ENCODE peak calls at places on chromosomes 13 and 19, in seven cellular contexts. D is colonic mucosa, C is tibial artery, N is bronchial epithelial cell, Z is uterus, R is pancreas, F is foreskin fibroblast. B is an unnamed sample.

GRCh38 chr13:109160887-109161669 is 531.7 kb downstream of the MYO16 start:
- DNase-seq in D (no peak), C (no peak), N (peak), Z (no peak), R (no peak), F (no peak), B (no peak)

GRCh38 chr13:111115841-111116500 is 861 bp downstream of the ARHGEF7 start:
- DNase-seq in D (no peak), C (peak), N (no peak), Z (peak), R (no peak), F (peak), B (no peak)

GRCh38 chr13:108827637-108828036 is 198.2 kb downstream of the MYO16 start:
- DNase-seq in D (no peak), C (no peak), N (peak), Z (no peak), R (no peak), F (no peak), B (no peak)

GRCh38 chr19:15299568-15300409 is 32.5 kb downstream of the BRD4 start:
- DNase-seq in D (no peak), C (no peak), N (no peak), Z (no peak), R (no peak), F (peak), B (no peak)

GRCh38 chr13:39684531-39685137 is 29.2 kb downstream of the COG6 start:
- DNase-seq in D (no peak), C (no peak), N (peak), Z (no peak), R (no peak), F (peak), B (no peak)

GRCh38 chr19:32406161-32407003 is 812 bp downstream of the DPY19L3 start:
- DNase-seq in D (no peak), C (no peak), N (no peak), Z (no peak), R (no peak), F (peak), B (no peak)

GRCh38 chr13:75774176-75774575 is 138.0 kb downstream of the LMO7 start:
- DNase-seq in D (no peak), C (no peak), N (peak), Z (no peak), R (no peak), F (no peak), B (no peak)

GRCh38 chr19:28468701-28469459 is 744.1 kb downstream of the UQCRFS1 start:
- DNase-seq in D (peak), C (no peak), N (no peak), Z (no peak), R (peak), F (peak), B (no peak)

GRCh38 chr19:14381689-14382474 is 638 bp downstream of the ADGRE5 start:
- DNase-seq in D (peak), C (peak), N (peak), Z (peak), R (peak), F (peak), B (no peak)

GRCh38 chr13:30376426-30377311 is 45.6 kb upstream of the UBE2L5 start:
- DNase-seq in D (peak), C (no peak), N (peak), Z (no peak), R (no peak), F (no peak), B (peak)

GRCh38 chr19:19384486-19384885 is 21.0 kb upstream of the GATAD2A start:
- DNase-seq in D (no peak), C (no peak), N (no peak), Z (no peak), R (no peak), F (no peak), B (no peak)

GRCh38 chr19:19385900-19386339 is 19.6 kb upstream of the GATAD2A start:
- DNase-seq in D (no peak), C (no peak), N (no peak), Z (peak), R (peak), F (no peak), B (no peak)

GRCh38 chr19:19386373-19386869 is 19.1 kb upstream of the GATAD2A start:
- DNase-seq in D (no peak), C (no peak), N (no peak), Z (no peak), R (no peak), F (no peak), B (peak)

GRCh38 chr19:19387108-19387507 is 18.4 kb upstream of the GATAD2A start:
- DNase-seq in D (no peak), C (no peak), N (no peak), Z (no peak), R (no peak), F (no peak), B (no peak)

GRCh38 chr19:19385131-19385899 is 20.2 kb upstream of the GATAD2A start:
- DNase-seq in D (peak), C (peak), N (peak), Z (peak), R (peak), F (peak), B (peak)
- TF ChIP-seq CTCF in D (no peak), C (peak), N (peak), Z (peak), R (no peak), F (no peak), B (no peak)

GRCh38 chr13:51767100-51767499 is 36.9 kb downstream of the DHRS12 start:
- DNase-seq in D (no peak), C (no peak), N (no peak), Z (no peak), R (no peak), F (no peak), B (no peak)
- TF ChIP-seq CTCF in D (no peak), C (no peak), N (peak), Z (no peak), R (no peak), F (no peak), B (no peak)

DNA sequence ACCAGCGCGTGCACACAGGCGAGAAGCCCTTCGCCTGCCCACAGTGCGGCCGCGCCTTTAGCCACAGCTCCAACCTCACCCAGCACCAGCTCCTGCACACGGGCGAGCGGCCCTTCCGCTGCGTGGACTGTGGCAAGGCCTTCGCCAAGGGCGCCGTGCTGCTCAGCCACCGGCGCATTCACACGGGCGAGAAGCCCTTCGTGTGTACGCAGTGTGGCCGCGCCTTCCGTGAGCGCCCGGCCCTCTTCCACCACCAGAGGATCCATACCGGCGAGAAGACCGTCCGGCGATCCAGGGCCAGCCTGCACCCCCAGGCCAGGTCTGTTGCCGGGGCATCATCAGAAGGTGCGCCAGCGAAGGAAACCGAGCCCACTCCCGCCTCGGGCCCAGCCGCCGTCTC is 4.4 kb upstream of the ZNF446 start:
- DNase-seq in D (no peak), C (no peak), N (no peak), Z (no peak), R (no peak), F (no peak), B (no peak)
- TF ChIP-seq CTCF in D (no peak), C (no peak), N (no peak), Z (no peak), R (no peak), F (no peak), B (no peak)

GRCh38 chr13:112757759-112758086 is 67.9 kb downstream of the ATP11A start:
- DNase-seq in D (no peak), C (no peak), N (no peak), Z (no peak), R (no peak), F (no peak), B (no peak)
- TF ChIP-seq CTCF in D (no peak), C (no peak), N (no peak), Z (no peak), R (no peak), F (no peak), B (no peak)

GRCh38 chr13:37046062-37046461 is 13.4 kb downstream of the SUPT20H start:
- DNase-seq in D (no peak), C (no peak), N (no peak), Z (no peak), R (no peak), F (no peak), B (no peak)

GRCh38 chr13:37047032-37047431 is 12.5 kb downstream of the SUPT20H start:
- DNase-seq in D (no peak), C (no peak), N (no peak), Z (no peak), R (no peak), F (no peak), B (no peak)

GRCh38 chr13:37047846-37048245 is 11.6 kb downstream of the SUPT20H start:
- DNase-seq in D (no peak), C (no peak), N (no peak), Z (no peak), R (no peak), F (no peak), B (no peak)

DNA sequence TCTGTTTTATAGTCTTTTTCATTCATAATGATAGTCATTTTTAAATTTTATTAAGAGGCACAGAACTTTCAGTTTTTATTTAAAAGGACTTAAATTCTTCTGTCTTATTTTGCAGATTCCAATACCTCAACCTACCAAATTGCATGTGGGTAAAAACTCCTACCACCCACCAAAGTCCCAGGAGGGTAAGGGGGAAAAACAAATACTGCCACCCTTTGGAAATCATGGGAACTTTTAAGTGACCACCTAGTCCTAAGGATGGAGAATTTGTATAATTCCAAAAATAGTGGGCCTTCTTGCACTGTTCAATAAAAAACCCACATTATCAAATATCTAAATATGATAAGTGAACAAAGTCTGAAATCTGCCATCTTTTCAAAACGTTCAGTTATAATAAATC is 9.7 kb downstream of the SUPT20H start:
- DNase-seq in D (no peak), C (no peak), N (no peak), Z (no peak), R (no peak), F (no peak), B (no peak)
- TF ChIP-seq CTCF in D (no peak), C (no peak), N (no peak), Z (no peak), R (no peak), F (no peak), B (no peak)

DNA sequence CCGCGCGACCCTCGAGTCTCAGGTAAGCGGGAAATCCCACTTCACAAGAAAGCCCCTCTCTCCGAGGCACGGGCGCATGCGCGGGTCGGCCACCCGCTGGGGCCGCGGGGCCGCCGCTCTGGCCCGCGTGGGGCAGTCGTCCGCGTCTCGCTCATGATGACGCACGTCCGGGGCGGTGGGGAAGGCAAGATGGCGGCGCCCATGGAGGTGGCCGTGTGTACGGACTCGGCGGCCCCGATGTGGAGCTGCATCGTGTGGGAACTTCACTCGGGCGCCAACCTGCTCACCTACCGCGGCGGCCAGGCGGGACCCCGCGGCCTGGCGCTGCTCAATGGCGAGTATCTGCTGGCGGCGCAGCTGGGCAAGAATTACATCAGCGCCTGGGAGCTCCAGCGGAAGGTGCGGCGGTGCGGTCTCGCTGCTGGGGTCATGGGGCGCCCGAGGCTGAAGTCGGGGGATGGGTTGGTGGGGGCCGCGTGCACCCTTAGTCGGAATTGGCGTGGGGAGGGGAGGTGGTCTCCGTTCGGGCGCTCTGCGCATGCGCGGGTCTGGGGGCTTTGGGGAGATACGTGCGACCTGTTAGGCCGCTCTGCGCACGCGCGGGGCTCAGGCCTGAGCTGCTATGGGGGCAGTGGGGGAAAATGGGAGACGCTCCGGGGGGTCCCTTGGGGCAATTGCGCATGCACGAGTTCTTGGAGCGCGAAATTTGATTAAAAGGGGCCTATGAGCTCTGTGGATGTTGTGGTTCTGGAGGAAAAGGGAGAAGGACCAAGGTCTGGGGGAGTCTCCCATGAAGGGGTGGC is at the start of gene WDR18:
- DNase-seq in D (peak), C (peak), N (peak), Z (peak), R (peak), F (peak), B (peak)
- TF ChIP-seq CTCF in D (no peak), C (no peak), N (peak), Z (no peak), R (no peak), F (no peak), B (no peak)

DNA sequence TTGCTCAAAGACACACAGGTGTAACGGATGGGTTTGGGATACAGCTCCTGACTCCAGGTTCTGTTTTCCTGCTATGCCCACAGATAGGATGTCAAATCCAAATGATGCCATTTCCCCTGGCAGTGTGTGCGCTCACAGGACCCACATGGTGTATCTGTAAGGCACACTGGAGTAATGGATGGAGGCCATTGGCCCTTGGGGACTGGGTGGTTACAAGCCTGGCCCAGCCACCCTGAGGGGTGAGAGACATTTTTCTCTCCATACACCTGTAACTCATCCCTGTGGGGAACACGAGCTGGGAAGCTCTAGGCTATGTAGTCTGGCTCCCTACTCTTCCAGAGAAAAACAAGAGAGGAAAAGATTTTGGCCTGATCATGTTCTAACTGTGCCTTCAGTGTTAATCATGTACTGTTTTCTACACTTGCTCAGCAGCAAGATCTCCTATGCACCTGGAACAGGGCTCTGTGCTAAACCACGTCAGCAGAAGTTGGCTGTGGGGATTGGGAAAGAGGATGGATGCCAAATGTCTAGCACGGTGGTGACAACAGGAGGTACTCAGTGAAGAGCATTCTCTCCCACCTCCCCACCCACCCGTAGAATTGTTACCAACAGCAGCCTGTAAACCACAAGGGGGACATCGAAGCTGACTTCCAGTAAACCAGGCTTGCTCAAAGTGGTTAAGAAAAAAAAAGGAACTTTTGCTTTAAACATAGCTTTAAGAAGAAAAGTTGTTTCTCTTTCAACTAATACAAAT is 237.0 kb downstream of the LACC1 start:
- DNase-seq in D (no peak), C (no peak), N (no peak), Z (no peak), R (no peak), F (peak), B (no peak)
- TF ChIP-seq CTCF in D (no peak), C (no peak), N (no peak), Z (no peak), R (no peak), F (no peak), B (no peak)

GRCh38 chr19:19655641-19656343 is 7.7 kb downstream of the ATP13A1 start:
- DNase-seq in D (no peak), C (no peak), N (no peak), Z (no peak), R (no peak), F (no peak), B (no peak)

GRCh38 chr19:19652482-19653295 is 9.2 kb upstream of the GMIP start:
- DNase-seq in D (no peak), C (no peak), N (no peak), Z (peak), R (no peak), F (peak), B (no peak)

GRCh38 chr19:19655051-19655594 is 8.4 kb downstream of the ATP13A1 start:
- DNase-seq in D (no peak), C (no peak), N (no peak), Z (no peak), R (no peak), F (no peak), B (no peak)

GRCh38 chr19:19653597-19654147 is 9.8 kb downstream of the ATP13A1 start:
- DNase-seq in D (no peak), C (no peak), N (no peak), Z (no peak), R (no peak), F (no peak), B (no peak)

DNA sequence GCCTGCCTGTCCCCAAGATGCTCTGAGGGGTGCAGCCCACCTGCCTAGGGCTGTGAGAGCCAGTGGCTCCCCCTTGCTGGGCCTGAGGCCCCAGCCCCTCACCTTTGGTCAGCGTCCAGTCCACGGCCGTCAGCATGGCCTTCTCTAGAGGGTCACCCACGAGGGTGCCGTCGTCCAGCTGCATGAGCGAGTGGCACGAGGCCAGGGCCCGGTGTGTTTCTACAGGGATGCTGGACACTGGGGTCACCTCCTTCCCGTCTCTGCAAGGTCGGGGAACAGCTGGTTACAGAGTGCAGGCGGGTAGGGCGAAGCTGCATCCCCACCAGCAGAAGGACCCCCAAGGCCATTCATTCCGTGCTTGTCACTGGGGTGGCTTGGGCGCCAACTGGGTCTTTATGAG is 9.0 kb downstream of the ATP13A1 start:
- DNase-seq in D (no peak), C (no peak), N (no peak), Z (no peak), R (no peak), F (no peak), B (no peak)
- TF ChIP-seq CTCF in D (no peak), C (no peak), N (no peak), Z (no peak), R (no peak), F (no peak), B (no peak)

GRCh38 chr13:81012031-81012430 is 671.1 kb upstream of the SPRY2 start:
- DNase-seq in D (no peak), C (no peak), N (no peak), Z (no peak), R (no peak), F (no peak), B (no peak)
- TF ChIP-seq CTCF in D (no peak), C (no peak), N (no peak), Z (no peak), R (no peak), F (no peak), B (no peak)

DNA sequence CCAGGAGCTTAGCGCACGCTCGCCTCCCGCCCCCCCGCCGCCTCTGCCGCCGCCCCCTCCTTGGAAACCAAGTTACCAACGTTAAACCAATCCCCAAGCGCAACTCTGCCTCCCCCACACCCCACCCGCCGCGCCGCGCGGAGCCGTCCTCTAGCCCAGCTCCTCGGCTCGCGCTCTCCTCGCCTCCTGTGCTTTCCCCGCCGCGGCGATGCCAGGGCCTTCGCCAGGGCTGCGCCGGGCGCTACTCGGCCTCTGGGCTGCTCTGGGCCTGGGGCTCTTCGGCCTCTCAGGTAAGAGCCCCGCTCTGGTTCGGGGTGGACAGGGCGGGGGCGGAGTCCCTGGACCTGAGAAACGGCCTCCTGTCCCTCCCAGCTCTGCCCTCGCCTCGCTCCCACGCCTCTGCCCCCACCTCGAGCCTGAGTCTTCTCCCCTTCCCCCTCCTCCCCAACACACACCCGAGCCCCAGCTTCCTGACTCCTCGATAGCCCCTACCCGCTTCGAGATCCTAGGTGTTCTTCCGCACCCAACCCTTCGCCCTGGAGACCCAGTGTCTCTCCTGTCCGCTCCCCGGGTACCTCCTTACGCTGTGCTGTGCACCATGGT is at the start of gene ICAM5:
- DNase-seq in D (no peak), C (no peak), N (peak), Z (no peak), R (no peak), F (peak), B (no peak)
- TF ChIP-seq CTCF in D (no peak), C (no peak), N (no peak), Z (no peak), R (no peak), F (no peak), B (no peak)